ENCODE peak calls at places on chromosomes 12 and 14, in ten cellular contexts. K, V, H, E, N, F, B, W, S and U are unnamed samples.

GRCh38 chr12:70196732-70197361 is 46.4 kb upstream of the CNOT2 start:
- DNase-seq in N (no peak), B (no peak), W (no peak), K (no peak), V (no peak), H (no peak), E (no peak), S (peak; percentile 37), F (no peak), U (no peak)

GRCh38 chr12:124809878-124810277 is 53.8 kb downstream of the SCARB1 start:
- DNase-seq in B (peak; percentile 13), E (no peak), S (no peak), V (no peak), F (no peak), W (no peak), N (no peak), H (no peak), K (no peak), U (no peak)

GRCh38 chr12:49967777-49968250 is 4.9 kb upstream of the AQP6 start:
- DNase-seq in S (no peak), B (no peak), E (no peak), K (no peak), W (no peak), N (no peak), F (no peak), H (no peak), V (no peak), U (no peak)

GRCh38 chr12:62726471-62726980 is 208.4 kb downstream of the PPM1H start:
- DNase-seq in N (no peak), E (no peak), W (no peak), B (no peak), S (no peak), H (no peak), V (no peak), F (no peak), K (no peak), U (no peak)

GRCh38 chr14:97185186-97185585 is 388.0 kb downstream of the VRK1 start:
- DNase-seq in F (no peak), H (no peak), B (no peak), W (peak; percentile 12), K (no peak), V (no peak), S (peak; percentile 32), N (no peak), E (peak; percentile 34), U (no peak)

GRCh38 chr14:103724116-103724515 is 8.5 kb downstream of the ZFYVE21 start:
- DNase-seq in E (peak; percentile 77), S (no peak), H (no peak), N (peak; percentile 88), K (peak; percentile 94), B (no peak), F (no peak), W (no peak), V (no peak), U (peak; percentile 57)

GRCh38 chr14:64786296-64787149 is 82.3 kb downstream of the PLEKHG3 start:
- DNase-seq in S (no peak), V (no peak), B (no peak), K (peak; percentile 76), E (no peak), N (no peak), H (no peak), F (no peak), W (no peak), U (peak; percentile 53)

GRCh38 chr12:92244036-92244435 is 98.4 kb upstream of the BTG1 start:
- DNase-seq in W (no peak), H (no peak), E (peak; percentile 8), B (no peak), F (no peak), S (peak; percentile 15), N (peak; percentile 73), K (no peak), V (no peak), U (no peak)

GRCh38 chr12:13124661-13125505 is 21.4 kb upstream of the GSG1 start:
- DNase-seq in N (no peak), E (no peak), B (peak; percentile 62), W (no peak), K (no peak), F (no peak), S (no peak), H (no peak), V (no peak), U (peak; percentile 37)

GRCh38 chr12:27646149-27646548 is 50.1 kb upstream of the REP15 start:
- DNase-seq in V (no peak), N (no peak), H (no peak), F (no peak), K (no peak), W (no peak), E (no peak), S (no peak), B (no peak), U (no peak)

GRCh38 chr12:8953773-8954402 is 4.4 kb upstream of the M6PR start:
- DNase-seq in V (no peak), W (no peak), S (no peak), K (no peak), N (no peak), E (no peak), F (no peak), H (no peak), B (no peak), U (no peak)

GRCh38 chr12:105740337-105740736 is 398.4 kb downstream of the NUAK1 start:
- DNase-seq in S (no peak), W (no peak), B (no peak), H (no peak), V (no peak), F (no peak), N (no peak), K (no peak), E (no peak), U (no peak)

GRCh38 chr14:27372771-27373170 is 774.9 kb upstream of the NOVA1 start:
- DNase-seq in V (no peak), B (no peak), K (no peak), H (no peak), N (no peak), S (peak; percentile 91), E (no peak), W (no peak), F (no peak), U (no peak)

GRCh38 chr12:57591567-57592325 is 754 bp downstream of the PIP4K2C start:
- DNase-seq in V (no peak), K (no peak), B (no peak), S (peak; percentile 49), E (peak; percentile 36), H (peak; percentile 36), F (no peak), W (peak; percentile 55), N (no peak), U (peak; percentile 53)

GRCh38 chr12:22856120-22856699 is 231.2 kb downstream of the ETNK1 start:
- DNase-seq in K (no peak), V (no peak), E (peak; percentile 47), W (no peak), N (no peak), S (peak; percentile 64), B (peak; percentile 2), H (no peak), F (no peak), U (peak; percentile 9)

GRCh38 chr12:65775720-65776119 is 48.6 kb upstream of the HMGA2 start:
- DNase-seq in H (no peak), S (no peak), B (no peak), E (no peak), F (no peak), W (no peak), N (no peak), V (no peak), K (no peak), U (no peak)

GRCh38 chr12:78870539-78870938 is 6.0 kb downstream of the SYT1 start:
- DNase-seq in F (no peak), B (no peak), K (no peak), E (no peak), N (no peak), V (no peak), H (no peak), S (no peak), W (no peak), U (no peak)

GRCh38 chr14:87081004-87081403 is 912.0 kb downstream of the GALC start:
- DNase-seq in H (no peak), V (no peak), E (no peak), B (no peak), K (no peak), S (peak; percentile 8), F (no peak), N (no peak), W (no peak), U (no peak)

GRCh38 chr14:104586832-104587620 is 7.5 kb downstream of the C14orf180 start:
- DNase-seq in K (no peak), S (no peak), E (no peak), V (no peak), W (no peak), N (no peak), H (no peak), F (no peak), B (no peak), U (no peak)

GRCh38 chr12:29552324-29552927 is 54.9 kb upstream of the OVCH1 start:
- DNase-seq in S (peak; percentile 80), F (no peak), B (peak; percentile 23), V (peak; percentile 46), H (peak; percentile 57), E (peak; percentile 74), K (peak; percentile 83), N (peak; percentile 74), W (peak; percentile 80), U (peak; percentile 29)

GRCh38 chr14:31529053-31529452 is 32.2 kb upstream of the NUBPL start:
- DNase-seq in S (no peak), H (no peak), B (no peak), V (no peak), K (no peak), W (no peak), F (no peak), N (no peak), E (no peak), U (no peak)

GRCh38 chr14:89445252-89445973 is 28.4 kb upstream of the FOXN3 start:
- DNase-seq in V (no peak), K (no peak), W (no peak), F (no peak), B (no peak), H (no peak), E (no peak), S (no peak), N (peak; percentile 33), U (no peak)

GRCh38 chr14:106459971-106460730 is 933.8 kb downstream of the TMEM121 start:
- DNase-seq in V (peak; percentile 48), N (no peak), F (no peak), E (no peak), S (peak; percentile 77), H (no peak), K (no peak), W (no peak), B (no peak), U (no peak)

GRCh38 chr12:106144847-106145246 is 6.1 kb upstream of the NUAK1 start:
- DNase-seq in B (peak; percentile 60), S (no peak), K (no peak), N (no peak), F (no peak), E (no peak), H (no peak), W (no peak), V (no peak), U (peak; percentile 70)

GRCh38 chr12:30840715-30841114 is 85.8 kb upstream of the TSPAN11 start:
- DNase-seq in W (no peak), N (no peak), B (no peak), H (no peak), S (no peak), K (no peak), F (no peak), V (no peak), E (no peak), U (no peak)